ENCODE peak calls at places on chromosome 14, in nine cellular contexts. Y is CD8-positive, alpha-beta T cell; X is IMR-90; Q is neural progenitor cell; B is substantia nigra; O is CD4-positive, alpha-beta T cell; Z is astrocyte; W is GM23338; S is naive thymus-derived CD4-positive, alpha-beta T cell. M is an unnamed sample.

GRCh38 chr14:38042356-38042755 is 165.3 kb upstream of the SSTR1 start:
- DNase-seq in Y (no peak), X (peak), Q (no peak), B (no peak), O (no peak), Z (peak), W (peak), S (no peak), M (no peak)

GRCh38 chr14:66069830-66070541 is 416.2 kb upstream of the CCDC196 start:
- DNase-seq in Y (no peak), X (no peak), Q (no peak), B (peak), O (no peak), Z (peak), W (no peak), S (no peak), M (no peak)

GRCh38 chr14:102695172-102695569 is 82.1 kb upstream of the TRAF3 start:
- DNase-seq in Y (no peak), X (no peak), Q (no peak), B (no peak), O (no peak), Z (no peak), W (no peak), S (no peak), M (no peak)

GRCh38 chr14:23766737-23767401 is 130.7 kb downstream of the DHRS2 start:
- DNase-seq in Y (no peak), X (no peak), Q (no peak), B (no peak), O (no peak), Z (no peak), W (no peak), S (no peak), M (no peak)

GRCh38 chr14:89618821-89619551 is 202.0 kb upstream of the FOXN3 start:
- DNase-seq in Y (peak), X (peak), Q (peak), B (peak), O (peak), Z (peak), W (peak), S (peak), M (peak)

GRCh38 chr14:96117101-96117897 is 78.1 kb downstream of the C14orf132 start:
- DNase-seq in Y (no peak), X (peak), Q (no peak), B (no peak), O (peak), Z (peak), W (no peak), S (peak), M (no peak)

GRCh38 chr14:63632932-63633514 is 8.6 kb downstream of the WDR89 start:
- DNase-seq in Y (no peak), X (peak), Q (no peak), B (no peak), O (no peak), Z (no peak), W (peak), S (peak), M (peak)

GRCh38 chr14:58605465-58605864 is 32.3 kb upstream of the DACT1 start:
- DNase-seq in Y (no peak), X (no peak), Q (no peak), B (no peak), O (no peak), Z (no peak), W (no peak), S (no peak), M (no peak)

GRCh38 chr14:34701808-34702207 is 12.6 kb downstream of the CFL2 start:
- DNase-seq in Y (no peak), X (no peak), Q (no peak), B (no peak), O (no peak), Z (no peak), W (no peak), S (no peak), M (no peak)

GRCh38 chr14:32128703-32129102 is 51.6 kb downstream of the ARHGAP5 start:
- DNase-seq in Y (no peak), X (no peak), Q (no peak), B (no peak), O (no peak), Z (no peak), W (no peak), S (no peak), M (no peak)

GRCh38 chr14:70567791-70568190 is 32.7 kb downstream of the MED6 start:
- DNase-seq in Y (no peak), X (peak), Q (peak), B (no peak), O (no peak), Z (peak), W (peak), S (no peak), M (no peak)

GRCh38 chr14:103630364-103631108 is 1.5 kb downstream of the KLC1 start:
- DNase-seq in Y (no peak), X (peak), Q (no peak), B (no peak), O (no peak), Z (no peak), W (no peak), S (no peak), M (no peak)

GRCh38 chr14:103541494-103541943 is 12.5 kb downstream of the TRMT61A start:
- DNase-seq in Y (no peak), X (no peak), Q (no peak), B (no peak), O (no peak), Z (no peak), W (no peak), S (no peak), M (no peak)

GRCh38 chr14:73786632-73786941 is 65.0 kb upstream of the PTGR2 start:
- DNase-seq in Y (no peak), X (peak), Q (peak), B (no peak), O (no peak), Z (no peak), W (peak), S (no peak), M (no peak)

GRCh38 chr14:101590616-101591015 is 29.3 kb downstream of the DIO3 start:
- DNase-seq in Y (no peak), X (no peak), Q (no peak), B (no peak), O (no peak), Z (no peak), W (no peak), S (no peak), M (no peak)

GRCh38 chr14:35534884-35535793 is 1.2 kb downstream of the INSM2 start:
- DNase-seq in Y (peak), X (peak), Q (peak), B (peak), O (peak), Z (peak), W (peak), S (peak), M (peak)

GRCh38 chr14:21096438-21096837 is 2.0 kb downstream of the ZNF219 start:
- DNase-seq in Y (no peak), X (no peak), Q (no peak), B (no peak), O (no peak), Z (no peak), W (no peak), S (no peak), M (no peak)

GRCh38 chr14:65098586-65098985 is 3.7 kb downstream of the MAX start:
- DNase-seq in Y (no peak), X (peak), Q (no peak), B (no peak), O (no peak), Z (no peak), W (no peak), S (peak), M (no peak)

GRCh38 chr14:21505009-21505553 is 6.1 kb downstream of the METTL3 start:
- DNase-seq in Y (no peak), X (no peak), Q (no peak), B (no peak), O (no peak), Z (no peak), W (no peak), S (no peak), M (no peak)

GRCh38 chr14:73263606-73264005 is 26.3 kb downstream of the PAPLN start:
- DNase-seq in Y (no peak), X (no peak), Q (no peak), B (no peak), O (no peak), Z (no peak), W (no peak), S (no peak), M (no peak)

GRCh38 chr14:100400115-100400514 is 77.0 kb downstream of the SLC25A47 start:
- DNase-seq in Y (no peak), X (no peak), Q (no peak), B (no peak), O (no peak), Z (no peak), W (no peak), S (no peak), M (no peak)

GRCh38 chr14:51430079-51430478 is 190.0 kb downstream of the TMX1 start:
- DNase-seq in Y (no peak), X (no peak), Q (no peak), B (no peak), O (no peak), Z (no peak), W (no peak), S (no peak), M (no peak)
- H3K27ac ChIP-seq in Y (no peak), X (no peak), Q (no peak), B (peak), O (no peak), Z (no peak), W (no peak), S (no peak), M (no peak)

GRCh38 chr14:52877628-52878027 is 73.2 kb downstream of the FERMT2 start:
- DNase-seq in Y (no peak), X (peak), Q (no peak), B (no peak), O (no peak), Z (peak), W (no peak), S (no peak), M (no peak)
- H3K27ac ChIP-seq in Y (no peak), X (no peak), Q (no peak), B (no peak), O (no peak), Z (peak), W (peak), S (no peak), M (no peak)

GRCh38 chr14:22559041-22559440 is 30.0 kb downstream of the DAD1 start:
- DNase-seq in Y (no peak), X (no peak), Q (no peak), B (no peak), O (no peak), Z (no peak), W (no peak), S (no peak), M (no peak)

GRCh38 chr14:22561661-22562579 is 27.1 kb downstream of the DAD1 start:
- DNase-seq in Y (peak), X (no peak), Q (no peak), B (no peak), O (peak), Z (peak), W (no peak), S (peak), M (peak)

GRCh38 chr14:22561366-22561660 is 27.7 kb downstream of the DAD1 start:
- DNase-seq in Y (no peak), X (no peak), Q (no peak), B (no peak), O (no peak), Z (no peak), W (no peak), S (no peak), M (no peak)

GRCh38 chr14:22558221-22558913 is 30.7 kb downstream of the DAD1 start:
- DNase-seq in Y (no peak), X (no peak), Q (peak), B (no peak), O (no peak), Z (no peak), W (peak), S (no peak), M (peak)

GRCh38 chr14:22560638-22561365 is 28.2 kb downstream of the DAD1 start:
- DNase-seq in Y (no peak), X (no peak), Q (no peak), B (no peak), O (no peak), Z (no peak), W (no peak), S (no peak), M (no peak)
- H3K27ac ChIP-seq in Y (peak), X (no peak), Q (no peak), B (no peak), O (peak), Z (no peak), W (no peak), S (peak), M (no peak)

DNA sequence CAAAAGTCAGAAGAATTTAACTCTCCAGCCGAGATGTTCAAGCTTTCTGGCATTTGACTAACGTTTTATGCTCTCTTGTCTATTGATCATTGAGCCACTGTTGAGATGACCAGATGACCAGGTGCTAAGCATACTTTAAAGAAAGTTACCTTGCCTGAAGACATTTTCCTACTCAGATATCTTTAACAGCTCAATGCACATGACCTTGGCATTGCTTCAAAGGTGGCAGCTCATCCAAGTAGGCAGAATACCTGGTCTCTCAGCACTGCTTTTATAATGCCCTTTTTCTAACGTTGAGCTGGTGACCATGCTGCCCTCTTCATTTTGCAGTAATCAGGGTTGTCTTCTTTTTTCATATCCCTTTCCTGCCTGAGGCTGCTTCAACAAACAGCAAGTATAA is 358.1 kb downstream of the RAD51B start:
- DNase-seq in Y (no peak), X (no peak), Q (no peak), B (no peak), O (no peak), Z (no peak), W (no peak), S (no peak), M (no peak)
- H3K27ac ChIP-seq in Y (no peak), X (no peak), Q (no peak), B (no peak), O (no peak), Z (no peak), W (no peak), S (no peak), M (no peak)

DNA sequence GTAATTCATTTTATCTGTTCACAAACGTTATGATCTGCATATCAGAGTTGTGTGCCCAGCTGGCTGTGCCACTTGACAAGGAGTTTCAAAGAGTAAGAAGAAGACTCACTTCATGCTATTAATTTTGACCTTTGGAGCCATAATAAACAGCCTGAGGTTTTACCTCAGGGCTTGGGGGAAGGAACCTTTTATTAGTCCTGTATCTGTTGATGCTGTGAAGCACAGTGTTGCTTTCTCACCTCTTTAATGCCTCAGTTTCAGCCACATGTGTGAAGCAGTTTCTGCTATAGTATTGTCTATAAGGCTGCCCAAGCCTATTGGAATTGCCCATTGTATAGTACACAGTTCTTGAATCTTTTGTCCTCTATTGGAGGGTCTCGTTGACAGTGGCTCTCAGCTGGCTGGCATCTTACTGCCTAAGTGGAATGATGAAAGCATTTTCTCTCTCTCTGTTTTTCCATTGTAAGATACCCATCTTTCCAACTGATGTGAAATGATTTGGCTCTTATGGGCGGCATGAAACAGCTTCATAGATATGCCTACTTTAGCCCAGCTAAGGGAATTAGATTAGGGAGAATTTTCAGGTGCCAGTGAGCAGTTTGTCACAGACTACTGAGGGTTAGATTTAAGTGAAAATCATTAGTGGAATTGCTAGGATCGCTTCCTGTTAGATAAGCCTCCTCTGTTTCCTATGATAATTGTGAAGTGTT is 34.8 kb downstream of the GPATCH2L start:
- DNase-seq in Y (no peak), X (no peak), Q (peak), B (no peak), O (no peak), Z (no peak), W (no peak), S (no peak), M (no peak)
- H3K27ac ChIP-seq in Y (no peak), X (no peak), Q (peak), B (no peak), O (no peak), Z (no peak), W (no peak), S (no peak), M (no peak)

DNA sequence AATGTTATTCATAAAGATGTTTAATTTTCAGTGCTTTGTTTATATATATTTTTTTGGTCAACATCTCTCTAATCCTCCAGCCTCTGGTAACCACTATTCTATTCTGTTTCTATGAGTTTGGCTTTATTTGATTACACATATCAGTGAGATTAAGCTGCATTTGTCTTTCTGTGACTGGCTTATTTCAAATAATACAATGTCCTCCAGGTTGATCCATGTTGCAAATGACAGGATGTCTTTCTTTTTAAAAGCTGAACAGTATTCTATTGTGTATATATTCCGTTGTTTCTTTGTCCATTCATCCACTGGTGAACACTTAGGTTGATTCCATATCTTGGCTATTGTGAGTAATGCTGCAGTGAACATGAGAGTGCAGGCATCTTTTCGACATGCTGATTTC is 142.3 kb downstream of the PRKCH start:
- DNase-seq in Y (no peak), X (no peak), Q (no peak), B (no peak), O (no peak), Z (no peak), W (no peak), S (no peak), M (no peak)
- H3K27ac ChIP-seq in Y (no peak), X (no peak), Q (no peak), B (no peak), O (peak), Z (no peak), W (no peak), S (no peak), M (no peak)

GRCh38 chr14:87955501-87955900 is 37.5 kb downstream of the GALC start:
- DNase-seq in Y (no peak), X (no peak), Q (no peak), B (no peak), O (no peak), Z (no peak), W (no peak), S (no peak), M (no peak)

GRCh38 chr14:87952307-87953094 is 40.5 kb downstream of the GALC start:
- DNase-seq in Y (no peak), X (no peak), Q (no peak), B (no peak), O (no peak), Z (no peak), W (no peak), S (no peak), M (no peak)
- H3K27ac ChIP-seq in Y (peak), X (no peak), Q (no peak), B (no peak), O (peak), Z (no peak), W (no peak), S (peak), M (peak)